ENCODE peak calls at places on chromosomes 11 and 22, in ten cellular contexts. W is PC-3, L is body of pancreas, A is right lobe of liver, O is HCT116, Y is HAP-1, U is AG04450, C is psoas muscle, R is testis, X is aorta. M is an unnamed sample.

GRCh38 chr11:65501530-65502273 is 2.9 kb downstream of the MALAT1 start:
- DNase-seq in W (no peak), L (no peak), A (no peak), O (no peak), Y (no peak), U (no peak), C (no peak), R (no peak), X (no peak), M (no peak)

GRCh38 chr22:36328635-36329216 is 59.0 kb downstream of the MYH9 start:
- DNase-seq in W (peak; percentile 69), L (peak; percentile 63), A (no peak), O (no peak), Y (no peak), U (peak; percentile 85), C (peak; percentile 79), R (peak; percentile 63), X (peak; percentile 91), M (no peak)

GRCh38 chr11:104003491-104003890 is 32.9 kb upstream of the DDI1 start:
- DNase-seq in W (no peak), L (no peak), A (no peak), O (no peak), Y (no peak), U (no peak), C (no peak), R (no peak), X (no peak), M (no peak)

GRCh38 chr22:31344369-31345330 is 1.5 kb downstream of the PATZ1 start:
- DNase-seq in W (peak; percentile 39), L (peak; percentile 55), A (peak; percentile 56), O (no peak), Y (peak; percentile 36), U (no peak), C (peak; percentile 68), R (peak; percentile 67), X (peak; percentile 80), M (no peak)

GRCh38 chr22:32574957-32575893 is 100.6 kb downstream of the FBXO7 start:
- DNase-seq in W (no peak), L (no peak), A (no peak), O (no peak), Y (peak; percentile 15), U (no peak), C (no peak), R (no peak), X (no peak), M (no peak)

GRCh38 chr11:35077709-35078695 is 61.0 kb upstream of the CD44 start:
- DNase-seq in W (peak; percentile 92), L (no peak), A (no peak), O (peak; percentile 42), Y (no peak), U (no peak), C (no peak), R (no peak), X (no peak), M (no peak)

GRCh38 chr11:11463397-11463796 is 110.3 kb upstream of the CSNK2A3 start:
- DNase-seq in W (no peak), L (no peak), A (no peak), O (no peak), Y (peak; percentile 88), U (no peak), C (no peak), R (no peak), X (no peak), M (no peak)

GRCh38 chr22:33726294-33726711 is 194.0 kb downstream of the LARGE1 start:
- DNase-seq in W (peak; percentile 26), L (peak; percentile 21), A (no peak), O (no peak), Y (no peak), U (peak; percentile 59), C (no peak), R (no peak), X (no peak), M (no peak)

GRCh38 chr11:45917286-45917622 is 423 bp downstream of the PEX16 start:
- DNase-seq in W (no peak), L (no peak), A (no peak), O (no peak), Y (no peak), U (no peak), C (peak; percentile 64), R (no peak), X (no peak), M (no peak)

GRCh38 chr11:11532574-11532973 is 89.2 kb downstream of the GALNT18 start:
- DNase-seq in W (no peak), L (no peak), A (no peak), O (no peak), Y (no peak), U (no peak), C (no peak), R (no peak), X (no peak), M (no peak)

GRCh38 chr11:36077368-36077767 is 133.5 kb downstream of the LDLRAD3 start:
- DNase-seq in W (no peak), L (no peak), A (no peak), O (no peak), Y (no peak), U (no peak), C (no peak), R (no peak), X (no peak), M (no peak)

GRCh38 chr11:516400-516799 is 9.4 kb upstream of the RNH1 start:
- DNase-seq in W (no peak), L (no peak), A (no peak), O (no peak), Y (no peak), U (no peak), C (no peak), R (no peak), X (no peak), M (no peak)
- H3K9me3 ChIP-seq in W (no peaks in the 10 kb centered on the region), L (no peaks in the 10 kb centered on the region), A (no peaks in the 10 kb centered on the region), O (no peaks in the 10 kb centered on the region), Y (peaks cover 7% of the 10 kb centered on the region), U (peaks cover 19% of the 10 kb centered on the region), C (no peaks in the 10 kb centered on the region), R (no peaks in the 10 kb centered on the region), X (no peaks in the 10 kb centered on the region), M (no peaks in the 10 kb centered on the region)

GRCh38 chr11:114623720-114624119 is 28.1 kb upstream of the NXPE4 start:
- DNase-seq in W (no peak), L (no peak), A (no peak), O (no peak), Y (no peak), U (no peak), C (no peak), R (no peak), X (no peak), M (peak; percentile 25)
- H3K9me3 ChIP-seq in W (peaks cover 45% of the 10 kb centered on the region), L (no peaks in the 10 kb centered on the region), A (no peaks in the 10 kb centered on the region), O (peaks cover 5% of the 10 kb centered on the region), Y (no peaks in the 10 kb centered on the region), U (no peaks in the 10 kb centered on the region), C (peaks cover 7% of the 10 kb centered on the region), R (no peaks in the 10 kb centered on the region), X (peaks cover 2% of the 10 kb centered on the region), M (no peaks in the 10 kb centered on the region)

DNA sequence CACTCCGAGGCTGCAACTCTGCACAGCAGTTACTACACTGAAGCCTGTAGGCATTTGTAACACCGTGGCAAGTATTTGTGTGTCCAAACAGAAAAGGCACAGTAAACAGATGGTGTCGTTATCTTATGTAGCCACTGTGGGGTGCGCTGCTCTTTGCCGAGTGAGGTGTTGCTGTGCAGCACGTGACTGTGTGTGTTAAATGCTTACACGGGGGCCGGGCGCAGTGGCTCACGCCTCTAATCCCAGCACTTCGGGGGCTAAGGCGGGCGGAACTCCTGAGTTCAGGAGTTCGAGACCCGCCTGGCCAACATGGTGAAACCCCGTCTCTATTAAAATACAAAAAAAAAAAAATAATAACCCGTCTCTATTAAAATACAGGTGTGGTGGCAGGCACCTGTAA is 11.5 kb downstream of the ZBED4 start:
- DNase-seq in W (no peak), L (no peak), A (no peak), O (no peak), Y (no peak), U (no peak), C (no peak), R (no peak), X (peak; percentile 54), M (no peak)
- H3K9me3 ChIP-seq in W (no peaks in the 10 kb centered on the region), L (no peaks in the 10 kb centered on the region), A (no peaks in the 10 kb centered on the region), O (peaks cover 25% of the 10 kb centered on the region), Y (peaks cover 24% of the 10 kb centered on the region), U (peaks cover 37% of the 10 kb centered on the region), C (peaks cover 28% of the 10 kb centered on the region), R (no peaks in the 10 kb centered on the region), X (peaks cover 5% of the 10 kb centered on the region), M (peaks cover 5% of the 10 kb centered on the region)

DNA sequence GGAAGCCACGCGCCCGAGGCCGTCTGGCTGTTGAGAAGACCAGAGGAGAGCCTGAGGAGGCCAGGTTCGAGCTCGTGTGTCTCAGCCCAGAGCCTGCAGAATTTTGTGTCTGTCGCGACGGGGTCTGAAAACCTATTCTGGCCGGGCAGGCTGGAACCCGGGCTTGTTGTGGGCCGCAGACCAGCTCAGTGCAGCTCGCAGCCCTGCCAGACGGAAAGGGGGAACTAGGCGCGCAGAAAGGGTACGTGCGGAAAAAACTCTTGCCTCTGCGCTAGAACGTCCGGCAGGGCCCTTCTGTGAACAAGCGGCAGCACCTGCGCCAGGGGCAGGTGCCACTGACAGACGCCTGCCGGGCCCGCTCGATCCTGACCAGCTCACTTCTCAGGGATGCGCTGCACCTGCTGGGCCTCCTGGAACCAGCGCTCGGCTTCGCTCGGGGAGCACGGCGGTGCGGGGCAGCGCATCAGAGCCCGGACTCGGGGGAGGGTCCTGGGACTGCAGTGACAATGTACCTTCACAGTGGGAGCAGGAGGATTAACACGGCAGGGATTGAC is 409.3 kb downstream of the BRD1 start:
- DNase-seq in W (no peak), L (no peak), A (no peak), O (no peak), Y (no peak), U (no peak), C (no peak), R (no peak), X (no peak), M (no peak)
- H3K9me3 ChIP-seq in W (no peaks in the 10 kb centered on the region), L (peaks cover 4% of the 10 kb centered on the region), A (no peaks in the 10 kb centered on the region), O (no peaks in the 10 kb centered on the region), Y (no peaks in the 10 kb centered on the region), U (peaks cover 76% of the 10 kb centered on the region), C (no peaks in the 10 kb centered on the region), R (no peaks in the 10 kb centered on the region), X (peaks cover 4% of the 10 kb centered on the region), M (no peaks in the 10 kb centered on the region)

GRCh38 chr11:2641623-2642022 is 58.2 kb downstream of the KCNQ1OT1 start:
- DNase-seq in W (no peak), L (no peak), A (no peak), O (no peak), Y (no peak), U (no peak), C (no peak), R (no peak), X (no peak), M (no peak)
- H3K9me3 ChIP-seq in W (peaks cover 17% of the 10 kb centered on the region), L (peaks cover 56% of the 10 kb centered on the region), A (peaks cover 8% of the 10 kb centered on the region), O (peaks cover 12% of the 10 kb centered on the region), Y (no peaks in the 10 kb centered on the region), U (peaks cover 36% of the 10 kb centered on the region), C (peaks cover 58% of the 10 kb centered on the region), R (no peaks in the 10 kb centered on the region), X (peaks cover 11% of the 10 kb centered on the region), M (peaks cover 37% of the 10 kb centered on the region)

GRCh38 chr11:50098186-50098725 is 65.6 kb downstream of the OR4C45 start:
- DNase-seq in W (peak; percentile 16), L (no peak), A (no peak), O (no peak), Y (no peak), U (no peak), C (no peak), R (no peak), X (no peak), M (no peak)

DNA sequence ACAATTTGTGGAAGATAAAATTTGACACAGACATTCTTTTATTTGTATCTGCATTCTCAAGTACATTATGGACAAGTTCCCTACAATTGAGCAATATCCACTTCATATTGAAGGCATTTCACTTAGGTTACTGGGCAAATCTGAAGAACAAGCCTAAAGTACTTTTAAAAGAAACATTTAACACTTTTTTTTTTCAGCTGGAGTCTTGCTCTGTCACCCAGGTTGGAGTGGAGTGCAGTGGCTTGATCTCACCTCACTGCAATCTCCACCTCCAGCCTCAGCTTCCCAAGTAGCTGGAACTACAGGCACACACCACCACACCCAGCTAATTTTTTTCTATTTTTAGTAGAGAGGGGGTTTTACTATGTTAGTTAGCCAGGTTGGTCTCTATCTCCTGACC is 70.2 kb downstream of the OR4C45 start:
- DNase-seq in W (no peak), L (no peak), A (no peak), O (no peak), Y (no peak), U (no peak), C (no peak), R (no peak), X (no peak), M (no peak)
- H3K9me3 ChIP-seq in W (no peaks in the 10 kb centered on the region), L (no peaks in the 10 kb centered on the region), A (no peaks in the 10 kb centered on the region), O (no peaks in the 10 kb centered on the region), Y (no peaks in the 10 kb centered on the region), U (peaks cover 36% of the 10 kb centered on the region), C (no peaks in the 10 kb centered on the region), R (no peaks in the 10 kb centered on the region), X (no peaks in the 10 kb centered on the region), M (no peaks in the 10 kb centered on the region)

M was measured in vagina.